ENCODE peak calls at places on chromosomes 11 and 22, in six cellular contexts. One of them, this sample, is unnamed.

GRCh38 chr22:22460060-22460459 is 48.5 kb downstream of the ZNF280B start:
- DNase-seq in LoVo: no peak
- DNase-seq in EH: no peak
- DNase-seq in LHCN-M2: no peak
- DNase-seq in fibroblast of lung: no peak
- DNase-seq in Caki2: no peak
- DNase-seq in this sample: no peak

GRCh38 chr11:110295487-110296225 is 758 bp downstream of the RDX start:
- DNase-seq in LoVo: peak; percentile 24
- DNase-seq in LHCN-M2: peak; percentile 42
- DNase-seq in Caki2: peak; percentile 36
- DNase-seq in fibroblast of lung: peak; percentile 55
- DNase-seq in EH: peak; percentile 56
- DNase-seq in this sample: peak; percentile 64

GRCh38 chr22:39090426-39091064 is 6.5 kb upstream of the APOBEC3H start:
- DNase-seq in EH: no peak
- DNase-seq in LHCN-M2: no peak
- DNase-seq in Caki2: no peak
- DNase-seq in LoVo: peak; percentile 13
- DNase-seq in fibroblast of lung: no peak
- DNase-seq in this sample: no peak

GRCh38 chr11:103618532-103618931 is 417.9 kb upstream of the DDI1 start:
- DNase-seq in LHCN-M2: peak; percentile 27
- DNase-seq in EH: peak; percentile 89
- DNase-seq in fibroblast of lung: peak; percentile 74
- DNase-seq in Caki2: no peak
- DNase-seq in LoVo: no peak
- DNase-seq in this sample: no peak

GRCh38 chr11:48043111-48043997 is 63.0 kb downstream of the PTPRJ start:
- DNase-seq in fibroblast of lung: no peak
- DNase-seq in EH: no peak
- DNase-seq in LoVo: no peak
- DNase-seq in LHCN-M2: no peak
- DNase-seq in Caki2: no peak
- DNase-seq in this sample: no peak

GRCh38 chr11:68412593-68413475 is 47.7 kb upstream of the PPP6R3 start:
- DNase-seq in LHCN-M2: peak; percentile 91
- DNase-seq in LoVo: no peak
- DNase-seq in fibroblast of lung: peak; percentile 87
- DNase-seq in EH: peak; percentile 39
- DNase-seq in Caki2: no peak
- DNase-seq in this sample: peak; percentile 96

GRCh38 chr11:72336163-72336562 is 92.2 kb upstream of the PHOX2A start:
- DNase-seq in EH: no peak
- DNase-seq in Caki2: no peak
- DNase-seq in LHCN-M2: no peak
- DNase-seq in fibroblast of lung: no peak
- DNase-seq in LoVo: no peak
- DNase-seq in this sample: no peak

GRCh38 chr11:17389957-17390649 is 1.6 kb upstream of the KCNJ11 start:
- DNase-seq in LHCN-M2: no peak
- DNase-seq in fibroblast of lung: no peak
- DNase-seq in LoVo: no peak
- DNase-seq in Caki2: no peak
- DNase-seq in EH: no peak
- DNase-seq in this sample: no peak

GRCh38 chr11:82794490-82794889 is 60.8 kb upstream of the FAM181B start:
- DNase-seq in LHCN-M2: no peak
- DNase-seq in LoVo: no peak
- DNase-seq in Caki2: no peak
- DNase-seq in fibroblast of lung: peak; percentile 6
- DNase-seq in EH: no peak
- DNase-seq in this sample: no peak

GRCh38 chr11:69008774-69009440 is 4.1 kb downstream of the MRGPRF start:
- DNase-seq in LoVo: peak; percentile 91
- DNase-seq in Caki2: peak; percentile 91
- DNase-seq in fibroblast of lung: peak; percentile 99
- DNase-seq in EH: peak; percentile 98
- DNase-seq in LHCN-M2: peak; percentile 89
- DNase-seq in this sample: peak; percentile 91